ENCODE peak calls at places on chromosomes 13 and 19, in nine cellular contexts. L is mucosa of descending colon, I is heart right ventricle, J is epithelial cell of proximal tubule, B is IMR-90, V is astrocyte of the spinal cord, N is fibroblast of mammary gland, M is tibial artery, Q is Caco-2. X is an unnamed sample.

GRCh38 chr19:38134538-38135149 is 89.4 kb downstream of the DPF1 start:
- DNase-seq in L (peak), I (no peak), J (no peak), B (peak), V (peak), N (peak), M (no peak), Q (peak), X (peak)

GRCh38 chr19:5030136-5030820 is 61.4 kb downstream of the KDM4B start:
- DNase-seq in L (no peak), I (no peak), J (no peak), B (no peak), V (no peak), N (no peak), M (no peak), Q (no peak), X (no peak)

GRCh38 chr13:103695320-103695719 is 629.1 kb upstream of the SLC10A2 start:
- DNase-seq in L (no peak), I (no peak), J (no peak), B (no peak), V (no peak), N (no peak), M (no peak), Q (no peak), X (no peak)

GRCh38 chr19:771332-771785 is 20.4 kb downstream of the MISP start:
- DNase-seq in L (no peak), I (peak), J (no peak), B (peak), V (peak), N (peak), M (no peak), Q (peak), X (peak)

GRCh38 chr13:42702726-42703125 is 78.7 kb upstream of the FAM216B start:
- DNase-seq in L (no peak), I (no peak), J (no peak), B (no peak), V (peak), N (no peak), M (no peak), Q (no peak), X (peak)

GRCh38 chr19:3983936-3984583 is 1.2 kb downstream of the EEF2 start:
- DNase-seq in L (peak), I (no peak), J (no peak), B (peak), V (peak), N (peak), M (no peak), Q (no peak), X (peak)

GRCh38 chr13:85317781-85318180 is 481.4 kb downstream of the SLITRK6 start:
- DNase-seq in L (no peak), I (no peak), J (no peak), B (no peak), V (no peak), N (no peak), M (no peak), Q (no peak), X (no peak)

GRCh38 chr13:50075619-50076097 is 60.4 kb downstream of the KCNRG start:
- DNase-seq in L (no peak), I (no peak), J (no peak), B (no peak), V (peak), N (peak), M (no peak), Q (no peak), X (peak)

GRCh38 chr13:95603887-95604533 is 40.5 kb downstream of the DZIP1 start:
- DNase-seq in L (peak), I (peak), J (peak), B (no peak), V (peak), N (peak), M (no peak), Q (peak), X (peak)

GRCh38 chr13:49669735-49670309 is 21.5 kb downstream of the EBPL start:
- DNase-seq in L (peak), I (peak), J (no peak), B (peak), V (peak), N (peak), M (no peak), Q (peak), X (peak)

GRCh38 chr13:84050551-84050950 is 168.3 kb upstream of the SLITRK1 start:
- DNase-seq in L (no peak), I (no peak), J (no peak), B (no peak), V (no peak), N (no peak), M (no peak), Q (no peak), X (no peak)

GRCh38 chr13:31970237-31970930 is 61.2 kb upstream of the FRY start:
- DNase-seq in L (no peak), I (no peak), J (no peak), B (peak), V (peak), N (peak), M (no peak), Q (no peak), X (peak)

GRCh38 chr13:101785858-101786257 is 333.4 kb downstream of the ITGBL1 start:
- DNase-seq in L (no peak), I (peak), J (no peak), B (peak), V (peak), N (peak), M (no peak), Q (peak), X (no peak)

DNA sequence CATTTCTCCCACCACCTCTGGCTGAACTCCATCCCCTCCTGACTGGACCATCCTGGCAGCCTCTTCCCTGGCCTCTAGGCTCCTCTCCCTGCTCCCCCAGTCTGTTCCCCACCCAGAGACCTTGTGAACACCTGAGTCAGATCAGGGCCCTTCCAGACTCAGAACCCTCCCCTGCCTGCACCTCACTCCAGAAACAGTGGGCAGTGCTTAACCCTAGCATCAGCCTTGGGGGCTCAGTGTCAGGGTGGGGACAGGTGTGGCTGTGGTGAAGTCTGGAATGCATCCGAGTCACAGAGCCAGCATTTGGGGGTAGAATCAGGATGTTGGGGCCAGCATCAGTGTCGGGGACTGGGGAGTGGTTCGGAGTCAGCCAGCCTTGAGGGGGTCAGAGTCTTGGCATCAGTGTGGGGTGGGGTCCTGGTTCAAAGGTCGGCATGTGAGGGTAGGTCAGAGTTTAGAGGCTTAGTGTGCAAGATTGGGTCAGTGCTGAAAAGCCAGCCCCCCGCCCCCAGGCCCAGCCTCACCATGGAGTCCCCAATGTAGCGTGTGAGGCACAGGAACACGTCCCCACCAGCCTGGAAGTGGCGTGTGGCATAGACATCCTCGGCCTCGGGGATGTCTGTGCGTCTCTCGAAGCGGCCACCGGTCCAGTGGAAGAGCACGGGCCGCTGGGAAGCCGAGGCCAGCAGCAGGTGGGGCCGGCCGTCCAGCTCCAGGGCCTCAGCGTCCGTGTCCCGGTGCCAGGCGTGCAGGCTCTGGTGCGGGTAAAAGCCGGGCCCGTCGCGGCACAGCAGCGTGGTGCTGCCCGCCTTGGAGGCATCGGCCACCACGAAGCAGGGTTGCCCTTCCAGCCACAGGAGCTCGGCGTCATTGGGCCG is 8.9 kb downstream of the LGI4 start:
- DNase-seq in L (peak), I (no peak), J (no peak), B (no peak), V (no peak), N (no peak), M (no peak), Q (no peak), X (no peak)
- TF ChIP-seq CTCF in L (no peak), I (no peak), J (no peak), B (no peak), V (no peak), N (no peak), M (no peak), Q (no peak), X (no peak)

GRCh38 chr19:19110410-19111137 is 27.7 kb downstream of the TMEM161A start:
- DNase-seq in L (peak), I (no peak), J (no peak), B (no peak), V (no peak), N (no peak), M (no peak), Q (no peak), X (no peak)

GRCh38 chr19:19115954-19116353 is 22.3 kb downstream of the TMEM161A start:
- DNase-seq in L (peak), I (peak), J (no peak), B (no peak), V (no peak), N (peak), M (no peak), Q (peak), X (peak)

GRCh38 chr19:19111138-19111835 is 27.0 kb downstream of the TMEM161A start:
- DNase-seq in L (no peak), I (no peak), J (no peak), B (no peak), V (no peak), N (no peak), M (no peak), Q (no peak), X (no peak)

GRCh38 chr19:19111967-19112580 is 26.2 kb downstream of the TMEM161A start:
- DNase-seq in L (no peak), I (no peak), J (no peak), B (no peak), V (no peak), N (no peak), M (no peak), Q (no peak), X (no peak)

DNA sequence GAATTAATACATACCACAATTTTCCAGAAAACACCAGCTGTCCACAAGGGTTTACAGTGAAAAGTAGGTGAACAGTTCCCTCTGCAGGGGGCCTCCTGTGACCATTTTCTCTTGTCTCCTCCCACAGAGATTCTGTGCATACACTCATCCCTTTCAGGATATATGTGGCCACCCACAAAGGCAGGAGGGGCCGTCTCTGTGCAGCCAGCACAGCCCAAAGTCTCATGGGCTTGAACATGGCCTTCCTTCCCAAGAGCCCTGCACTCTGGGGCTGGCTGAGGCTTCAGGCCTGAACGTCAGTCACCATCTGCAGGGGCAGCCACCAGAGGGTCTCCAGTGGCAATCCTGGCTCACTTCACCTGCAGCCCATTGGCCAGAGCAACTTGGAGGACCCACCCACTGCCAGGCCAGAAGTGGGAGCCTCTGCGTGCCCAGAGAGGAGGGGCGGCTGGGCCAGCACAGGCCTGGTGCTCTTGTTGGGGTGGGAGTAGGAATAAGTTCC is 25.2 kb downstream of the TMEM161A start:
- DNase-seq in L (no peak), I (no peak), J (no peak), B (peak), V (peak), N (peak), M (no peak), Q (peak), X (peak)
- TF ChIP-seq CTCF in L (no peak), I (no peak), J (peak), B (peak), V (no peak), N (no peak), M (no peak), Q (peak), X (peak)

GRCh38 chr13:21176195-21176981 is at the start of the genes MRPL57 and SKA3:
- DNase-seq in L (peak), I (peak), J (peak), B (peak), V (peak), N (peak), M (peak), Q (peak), X (peak)
- TF ChIP-seq CTCF in L (no peak), I (peak), J (no peak), B (no peak), V (no peak), N (no peak), M (peak), Q (no peak), X (no peak)

DNA sequence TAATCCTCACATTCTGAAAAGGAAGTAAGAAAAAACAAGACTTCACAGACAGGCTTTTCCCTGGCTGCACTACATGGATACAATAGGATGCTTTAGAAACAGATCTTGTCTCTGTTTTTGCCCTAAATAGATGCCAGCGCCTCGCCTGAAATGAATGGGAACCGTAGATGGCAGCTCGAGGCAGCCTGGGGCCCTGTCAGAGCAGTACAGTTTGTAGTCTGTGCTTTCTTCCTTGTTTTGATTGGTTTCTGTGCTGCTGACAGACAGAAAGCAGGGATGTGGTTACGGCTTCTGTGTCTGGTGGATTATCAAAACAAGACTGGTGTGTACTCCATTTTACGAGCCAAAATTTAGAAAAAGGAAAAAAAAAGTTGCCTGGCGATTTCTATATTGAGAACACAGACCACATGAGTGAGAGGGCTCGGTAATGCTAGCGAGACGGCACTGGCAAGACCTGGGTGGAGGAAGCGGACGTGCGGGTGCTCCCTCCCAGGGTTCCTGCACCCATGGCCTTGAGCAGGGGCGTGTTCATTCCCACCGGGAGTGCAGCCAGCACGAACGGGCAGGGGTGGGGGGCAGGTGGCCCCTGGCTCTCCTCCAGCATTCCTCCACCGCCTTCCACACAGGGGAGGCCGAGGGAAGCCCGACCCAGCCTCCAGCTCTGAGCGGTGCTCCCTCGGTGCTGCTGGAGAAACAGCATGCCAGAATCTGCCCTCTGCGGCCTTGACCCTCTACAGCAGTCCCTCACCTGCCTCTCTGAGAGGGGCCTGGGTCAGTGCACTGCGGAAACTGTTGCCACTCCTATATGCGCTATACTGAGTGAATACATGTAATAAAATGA is 37.5 kb upstream of the C1QTNF9 start:
- DNase-seq in L (peak), I (peak), J (no peak), B (peak), V (peak), N (peak), M (peak), Q (peak), X (peak)
- TF ChIP-seq CTCF in L (no peak), I (no peak), J (no peak), B (no peak), V (no peak), N (no peak), M (no peak), Q (no peak), X (no peak)

GRCh38 chr13:51804295-51805172 is 571 bp upstream of the DHRS12 start:
- DNase-seq in L (peak), I (no peak), J (no peak), B (no peak), V (no peak), N (no peak), M (peak), Q (no peak), X (no peak)

GRCh38 chr13:51805313-51805712 is 1.4 kb upstream of the DHRS12 start:
- DNase-seq in L (no peak), I (no peak), J (no peak), B (no peak), V (no peak), N (no peak), M (no peak), Q (no peak), X (no peak)

GRCh38 chr13:51803018-51803417 is 945 bp downstream of the DHRS12 start:
- DNase-seq in L (peak), I (no peak), J (no peak), B (no peak), V (no peak), N (no peak), M (no peak), Q (peak), X (no peak)

GRCh38 chr13:51802601-51803000 is 1.4 kb downstream of the DHRS12 start:
- DNase-seq in L (no peak), I (no peak), J (no peak), B (no peak), V (no peak), N (no peak), M (no peak), Q (no peak), X (no peak)

DNA sequence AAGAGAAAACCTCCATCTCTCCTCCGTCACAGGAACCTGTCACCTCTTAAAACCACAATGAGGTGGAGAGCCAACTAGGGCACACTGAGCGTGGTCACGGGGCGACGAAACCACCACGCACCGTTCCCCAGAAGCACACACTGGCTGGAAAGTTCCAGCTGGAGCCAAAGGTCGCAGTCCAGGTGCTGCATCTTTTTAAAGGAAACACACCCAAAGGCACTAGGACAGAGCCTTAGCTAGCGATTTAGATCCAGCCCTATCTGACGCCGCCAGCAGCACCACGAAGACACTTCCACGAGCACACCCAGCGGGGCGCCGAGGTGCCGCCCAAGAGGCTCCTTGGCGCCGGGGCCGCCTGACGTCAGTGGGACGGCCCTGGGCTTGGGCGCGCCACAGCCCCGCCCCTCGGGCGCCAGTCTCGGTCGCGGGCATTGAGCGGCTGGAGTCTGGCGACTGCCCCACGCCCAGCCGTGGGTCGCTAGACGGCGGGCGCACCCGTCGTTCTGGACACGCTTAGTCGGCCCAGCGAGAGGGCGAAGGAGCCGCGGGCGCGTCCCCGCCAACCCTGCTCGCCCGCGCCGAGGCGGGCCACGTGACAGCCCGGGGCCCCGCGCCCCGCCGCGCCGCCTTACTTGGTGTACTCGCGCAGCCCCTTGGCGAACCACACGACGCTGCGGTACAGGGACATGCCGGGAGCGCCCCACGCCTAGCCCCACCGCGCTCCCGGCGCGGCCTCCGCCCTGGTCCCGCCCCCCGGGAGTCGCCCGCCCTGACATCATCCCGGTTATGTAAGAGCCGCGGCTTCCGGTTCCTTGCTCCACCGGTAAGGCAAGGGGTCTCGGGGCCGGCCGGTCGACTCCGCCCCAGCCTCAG is at the start of gene DHRS12:
- DNase-seq in L (peak), I (peak), J (no peak), B (peak), V (peak), N (peak), M (peak), Q (peak), X (peak)
- TF ChIP-seq CTCF in L (no peak), I (peak), J (no peak), B (no peak), V (no peak), N (no peak), M (no peak), Q (no peak), X (no peak)

GRCh38 chr13:110715395-110716234 is 2.1 kb downstream of the ING1 start:
- DNase-seq in L (peak), I (peak), J (peak), B (peak), V (peak), N (peak), M (peak), Q (peak), X (peak)
- TF ChIP-seq CTCF in L (peak), I (peak), J (peak), B (no peak), V (no peak), N (no peak), M (no peak), Q (no peak), X (peak)